ENCODE peak calls at places on chromosomes 2 and 18, in seven cellular contexts. One of them, this sample, is unnamed.

GRCh38 chr18:70371908-70372307 is 83.1 kb downstream of the SOCS6 start:
- DNase-seq in Right ventricle myocardium superior: no peak
- DNase-seq in SW480: no peak
- DNase-seq in T follicular helper cell: no peak
- DNase-seq in NCI-H2081: no peak
- DNase-seq in substantia nigra: no peak
- DNase-seq in fibroblast of lung: no peak
- DNase-seq in this sample: no peak

GRCh38 chr18:56728741-56729140 is 77.6 kb downstream of the WDR7 start:
- DNase-seq in substantia nigra: no peak
- DNase-seq in fibroblast of lung: no peak
- DNase-seq in T follicular helper cell: no peak
- DNase-seq in NCI-H2081: no peak
- DNase-seq in Right ventricle myocardium superior: no peak
- DNase-seq in SW480: no peak
- DNase-seq in this sample: no peak

GRCh38 chr2:189350515-189351209 is 90.6 kb upstream of the WDR75 start:
- DNase-seq in SW480: no peak
- DNase-seq in NCI-H2081: no peak
- DNase-seq in fibroblast of lung: peak
- DNase-seq in T follicular helper cell: no peak
- DNase-seq in substantia nigra: no peak
- DNase-seq in Right ventricle myocardium superior: no peak
- DNase-seq in this sample: no peak

GRCh38 chr2:29278964-29279363 is 163.7 kb downstream of the CLIP4 start:
- DNase-seq in NCI-H2081: no peak
- DNase-seq in T follicular helper cell: no peak
- DNase-seq in fibroblast of lung: no peak
- DNase-seq in Right ventricle myocardium superior: no peak
- DNase-seq in substantia nigra: no peak
- DNase-seq in SW480: no peak
- DNase-seq in this sample: no peak

GRCh38 chr18:77102246-77103040 is 30.1 kb downstream of the MBP start:
- DNase-seq in T follicular helper cell: no peak
- DNase-seq in NCI-H2081: no peak
- DNase-seq in fibroblast of lung: peak
- DNase-seq in substantia nigra: no peak
- DNase-seq in SW480: no peak
- DNase-seq in Right ventricle myocardium superior: no peak
- DNase-seq in this sample: peak

GRCh38 chr2:238459081-238459629 is 32.4 kb downstream of the ASB1 start:
- DNase-seq in substantia nigra: peak
- DNase-seq in T follicular helper cell: no peak
- DNase-seq in SW480: no peak
- DNase-seq in NCI-H2081: no peak
- DNase-seq in Right ventricle myocardium superior: peak
- DNase-seq in fibroblast of lung: peak
- DNase-seq in this sample: no peak

GRCh38 chr2:119741868-119742267 is 17.9 kb upstream of the PTPN4 start:
- DNase-seq in Right ventricle myocardium superior: no peak
- DNase-seq in T follicular helper cell: no peak
- DNase-seq in SW480: no peak
- DNase-seq in substantia nigra: no peak
- DNase-seq in fibroblast of lung: no peak
- DNase-seq in NCI-H2081: no peak
- DNase-seq in this sample: no peak

GRCh38 chr2:120879401-120880295 is 144.0 kb downstream of the GLI2 start:
- DNase-seq in fibroblast of lung: peak
- DNase-seq in NCI-H2081: peak
- DNase-seq in SW480: no peak
- DNase-seq in substantia nigra: peak
- DNase-seq in T follicular helper cell: no peak
- DNase-seq in Right ventricle myocardium superior: peak
- DNase-seq in this sample: no peak

GRCh38 chr2:10537522-10538195 is 89.5 kb upstream of the ODC1 start:
- DNase-seq in SW480: no peak
- DNase-seq in NCI-H2081: no peak
- DNase-seq in fibroblast of lung: no peak
- DNase-seq in T follicular helper cell: no peak
- DNase-seq in substantia nigra: no peak
- DNase-seq in Right ventricle myocardium superior: no peak
- DNase-seq in this sample: peak

GRCh38 chr2:177712462-177712861 is 319.9 kb downstream of the AGPS start:
- DNase-seq in substantia nigra: no peak
- DNase-seq in T follicular helper cell: no peak
- DNase-seq in NCI-H2081: no peak
- DNase-seq in SW480: no peak
- DNase-seq in fibroblast of lung: no peak
- DNase-seq in Right ventricle myocardium superior: no peak
- DNase-seq in this sample: no peak

GRCh38 chr18:29383311-29384273 is 1206.7 kb upstream of the CDH2 start:
- DNase-seq in T follicular helper cell: no peak
- DNase-seq in NCI-H2081: no peak
- DNase-seq in Right ventricle myocardium superior: no peak
- DNase-seq in SW480: no peak
- DNase-seq in fibroblast of lung: peak
- DNase-seq in substantia nigra: no peak
- DNase-seq in this sample: no peak

GRCh38 chr2:180012523-180012922 is 5.4 kb upstream of the CWC22 start:
- DNase-seq in fibroblast of lung: peak
- DNase-seq in Right ventricle myocardium superior: no peak
- DNase-seq in NCI-H2081: no peak
- DNase-seq in T follicular helper cell: no peak
- DNase-seq in substantia nigra: no peak
- DNase-seq in SW480: no peak
- DNase-seq in this sample: no peak

GRCh38 chr2:100427627-100428258 is 10.3 kb upstream of the CHST10 start:
- DNase-seq in NCI-H2081: peak
- DNase-seq in substantia nigra: peak
- DNase-seq in fibroblast of lung: peak
- DNase-seq in T follicular helper cell: peak
- DNase-seq in Right ventricle myocardium superior: peak
- DNase-seq in SW480: peak
- DNase-seq in this sample: peak